ENCODE peak calls at places on chromosomes 6 and 20, in six cellular contexts. One of them, this sample, is unnamed.

GRCh38 chr6:106360410-106360988 is at the start of gene CRYBG1:
- DNase-seq in cardiac muscle cell: peak; percentile 69
- DNase-seq in GM23248: peak; percentile 44
- DNase-seq in astrocyte of the cerebellum: no peak
- DNase-seq in ovary: peak; percentile 22
- DNase-seq in HFF-Myc: no peak
- DNase-seq in this sample: no peak

GRCh38 chr6:71012871-71013456 is 56.1 kb upstream of the B3GAT2 start:
- DNase-seq in ovary: no peak
- DNase-seq in GM23248: peak; percentile 66
- DNase-seq in HFF-Myc: peak; percentile 21
- DNase-seq in astrocyte of the cerebellum: peak; percentile 31
- DNase-seq in cardiac muscle cell: peak; percentile 67
- DNase-seq in this sample: peak; percentile 3

GRCh38 chr6:45922728-45923351 is 92.8 kb downstream of the CLIC5 start:
- DNase-seq in GM23248: peak; percentile 88
- DNase-seq in astrocyte of the cerebellum: peak; percentile 63
- DNase-seq in cardiac muscle cell: peak; percentile 65
- DNase-seq in HFF-Myc: peak; percentile 56
- DNase-seq in ovary: peak; percentile 59
- DNase-seq in this sample: peak; percentile 30

GRCh38 chr6:108598316-108598863 is 37.7 kb downstream of the FOXO3 start:
- DNase-seq in HFF-Myc: no peak
- DNase-seq in GM23248: peak; percentile 74
- DNase-seq in astrocyte of the cerebellum: no peak
- DNase-seq in ovary: no peak
- DNase-seq in cardiac muscle cell: no peak
- DNase-seq in this sample: no peak

GRCh38 chr20:64077094-64077493 is 2.2 kb downstream of the RGS19 start:
- DNase-seq in astrocyte of the cerebellum: no peak
- DNase-seq in ovary: no peak
- DNase-seq in cardiac muscle cell: no peak
- DNase-seq in GM23248: no peak
- DNase-seq in HFF-Myc: no peak
- DNase-seq in this sample: no peak

GRCh38 chr20:54092021-54092420 is 21.6 kb upstream of the BCAS1 start:
- DNase-seq in cardiac muscle cell: no peak
- DNase-seq in GM23248: no peak
- DNase-seq in astrocyte of the cerebellum: no peak
- DNase-seq in ovary: no peak
- DNase-seq in HFF-Myc: no peak
- DNase-seq in this sample: no peak

GRCh38 chr20:54263266-54263665 is 55.4 kb downstream of the PFDN4 start:
- DNase-seq in HFF-Myc: no peak
- DNase-seq in cardiac muscle cell: no peak
- DNase-seq in astrocyte of the cerebellum: no peak
- DNase-seq in ovary: no peak
- DNase-seq in GM23248: no peak
- DNase-seq in this sample: no peak

GRCh38 chr6:129981598-129981997 is 36.8 kb upstream of the L3MBTL3 start:
- DNase-seq in GM23248: no peak
- DNase-seq in HFF-Myc: no peak
- DNase-seq in ovary: no peak
- DNase-seq in cardiac muscle cell: no peak
- DNase-seq in astrocyte of the cerebellum: no peak
- DNase-seq in this sample: no peak

GRCh38 chr6:70166088-70166958 is 136.6 kb downstream of the COL9A1 start:
- DNase-seq in cardiac muscle cell: peak; percentile 61
- DNase-seq in GM23248: peak; percentile 75
- DNase-seq in HFF-Myc: peak; percentile 2
- DNase-seq in astrocyte of the cerebellum: peak; percentile 6
- DNase-seq in ovary: no peak
- DNase-seq in this sample: no peak

GRCh38 chr6:45206793-45207492 is 121.2 kb upstream of the RUNX2 start:
- DNase-seq in astrocyte of the cerebellum: no peak
- DNase-seq in HFF-Myc: no peak
- DNase-seq in cardiac muscle cell: no peak
- DNase-seq in ovary: no peak
- DNase-seq in GM23248: no peak
- DNase-seq in this sample: no peak

GRCh38 chr6:116651916-116652315 is 16.6 kb downstream of the ZUP1 start:
- DNase-seq in astrocyte of the cerebellum: no peak
- DNase-seq in HFF-Myc: no peak
- DNase-seq in cardiac muscle cell: no peak
- DNase-seq in ovary: no peak
- DNase-seq in GM23248: no peak
- DNase-seq in this sample: no peak

GRCh38 chr6:165616116-165616515 is 46.9 kb downstream of the PDE10A start:
- DNase-seq in GM23248: peak; percentile 1
- DNase-seq in astrocyte of the cerebellum: no peak
- DNase-seq in HFF-Myc: no peak
- DNase-seq in ovary: no peak
- DNase-seq in cardiac muscle cell: no peak
- DNase-seq in this sample: no peak

GRCh38 chr6:167502471-167502870 is 177.6 kb downstream of the TTLL2 start:
- DNase-seq in ovary: no peak
- DNase-seq in cardiac muscle cell: no peak
- DNase-seq in GM23248: no peak
- DNase-seq in astrocyte of the cerebellum: no peak
- DNase-seq in HFF-Myc: no peak
- DNase-seq in this sample: no peak
- H3K4me3 ChIP-seq in ovary: no peak overlapping the region
- H3K4me3 ChIP-seq in cardiac muscle cell: no peak overlapping the region
- H3K4me3 ChIP-seq in GM23248: no peak overlapping the region
- H3K4me3 ChIP-seq in astrocyte of the cerebellum: no peak overlapping the region
- H3K4me3 ChIP-seq in HFF-Myc: no peak overlapping the region
- H3K4me3 ChIP-seq in this sample: no peak overlapping the region

DNA sequence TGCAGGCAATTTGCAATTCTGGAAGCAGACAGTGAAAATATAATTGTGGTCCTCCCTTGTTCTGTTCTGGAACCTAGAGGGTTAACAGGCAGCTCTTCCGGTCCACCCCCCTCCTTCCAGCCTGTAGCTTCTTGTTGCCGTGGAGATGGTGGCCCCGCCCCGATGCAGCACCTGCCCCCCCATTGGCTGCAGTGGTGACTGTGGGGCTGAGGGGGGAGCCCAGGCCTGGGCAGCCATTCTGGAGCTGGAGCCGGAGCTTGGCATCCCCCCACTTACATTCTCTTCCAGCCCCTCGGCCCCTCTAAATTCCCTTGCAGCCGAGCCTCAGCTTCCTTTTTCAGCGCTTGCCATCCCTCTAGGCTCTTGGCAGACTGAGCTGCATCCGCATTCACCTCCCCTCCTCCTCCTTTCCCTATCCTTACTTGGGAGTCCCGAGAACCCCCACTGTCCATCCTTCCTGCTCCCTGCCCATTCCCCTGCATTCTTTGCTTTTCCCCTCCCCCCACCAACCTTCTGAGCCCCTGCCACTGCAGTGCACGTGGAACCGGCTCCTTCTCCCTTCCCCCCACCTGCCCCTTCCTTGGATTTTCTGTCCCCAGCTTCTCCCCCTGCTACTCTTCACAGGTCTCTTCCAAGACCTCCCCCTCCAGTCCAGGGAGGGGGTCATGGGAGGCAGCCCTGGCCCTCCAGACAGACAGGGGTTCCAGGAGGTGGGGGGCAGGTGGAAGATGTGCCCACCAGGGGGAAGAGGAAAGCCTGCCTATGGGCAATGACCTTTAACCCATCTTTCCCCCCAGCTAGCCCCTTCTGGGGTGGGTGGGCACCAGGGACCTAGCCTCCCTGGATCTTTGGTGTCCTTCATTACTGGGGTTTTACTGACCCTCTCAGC is 11.4 kb downstream of the SYNGAP1 start:
- DNase-seq in cardiac muscle cell: peak; percentile 86
- DNase-seq in GM23248: peak; percentile 64
- DNase-seq in astrocyte of the cerebellum: no peak
- DNase-seq in ovary: peak; percentile 82
- DNase-seq in HFF-Myc: no peak
- DNase-seq in this sample: no peak
- H3K4me3 ChIP-seq in cardiac muscle cell: peak overlapping the region; percentile 9
- H3K4me3 ChIP-seq in GM23248: no peak overlapping the region
- H3K4me3 ChIP-seq in astrocyte of the cerebellum: no peak overlapping the region
- H3K4me3 ChIP-seq in ovary: no peak overlapping the region
- H3K4me3 ChIP-seq in HFF-Myc: peak overlapping the region; percentile 32
- H3K4me3 ChIP-seq in this sample: no peak overlapping the region

GRCh38 chr6:157017022-157017421 is 239.8 kb downstream of the ARID1B start:
- DNase-seq in ovary: no peak
- DNase-seq in GM23248: no peak
- DNase-seq in HFF-Myc: no peak
- DNase-seq in astrocyte of the cerebellum: no peak
- DNase-seq in cardiac muscle cell: no peak
- DNase-seq in this sample: no peak
- H3K4me3 ChIP-seq in ovary: no peak overlapping the region
- H3K4me3 ChIP-seq in GM23248: no peak overlapping the region
- H3K4me3 ChIP-seq in HFF-Myc: no peak overlapping the region
- H3K4me3 ChIP-seq in astrocyte of the cerebellum: no peak overlapping the region
- H3K4me3 ChIP-seq in cardiac muscle cell: no peak overlapping the region
- H3K4me3 ChIP-seq in this sample: no peak overlapping the region

GRCh38 chr20:23149623-23150279 is 63.6 kb upstream of the CD93 start:
- DNase-seq in astrocyte of the cerebellum: no peak
- DNase-seq in ovary: no peak
- DNase-seq in cardiac muscle cell: no peak
- DNase-seq in GM23248: no peak
- DNase-seq in HFF-Myc: no peak
- DNase-seq in this sample: no peak
- H3K4me3 ChIP-seq in astrocyte of the cerebellum: no peak overlapping the region
- H3K4me3 ChIP-seq in ovary: no peak overlapping the region
- H3K4me3 ChIP-seq in cardiac muscle cell: no peak overlapping the region
- H3K4me3 ChIP-seq in GM23248: no peak overlapping the region
- H3K4me3 ChIP-seq in HFF-Myc: no peak overlapping the region
- H3K4me3 ChIP-seq in this sample: no peak overlapping the region

DNA sequence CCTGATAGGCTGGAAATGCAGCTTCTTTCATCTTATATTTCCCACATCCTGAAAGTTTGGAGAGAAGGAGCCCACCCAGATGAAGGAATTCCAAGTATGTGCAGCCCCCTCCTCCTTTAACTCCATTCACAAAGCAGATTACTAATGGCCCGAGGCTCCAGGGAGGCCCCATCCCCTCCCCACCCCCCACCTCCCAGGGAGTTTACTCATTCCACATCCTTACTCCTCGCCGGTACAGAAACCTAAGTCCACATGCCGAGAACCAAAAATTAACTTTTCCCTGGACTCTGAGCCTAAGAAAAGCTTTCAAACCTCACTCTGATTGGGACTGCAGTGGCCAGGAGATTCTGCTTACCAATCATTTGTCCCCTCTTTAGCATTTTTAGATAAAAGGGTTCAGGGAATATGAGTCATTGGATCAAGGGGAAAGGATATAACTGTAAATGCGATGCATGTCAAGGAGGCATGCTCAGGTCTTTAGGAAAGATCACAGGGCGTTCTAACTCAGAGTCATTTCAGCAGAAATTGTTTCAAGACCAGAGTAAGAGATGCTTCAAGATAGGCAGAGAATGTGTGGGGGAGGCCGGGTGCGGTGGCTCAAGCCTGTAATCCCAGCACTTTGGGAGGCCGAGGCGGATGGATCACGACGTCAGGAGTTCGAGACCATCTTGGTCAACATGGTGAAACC is 31.9 kb upstream of the PIM1 start:
- DNase-seq in cardiac muscle cell: no peak
- DNase-seq in GM23248: peak; percentile 44
- DNase-seq in astrocyte of the cerebellum: peak; percentile 82
- DNase-seq in HFF-Myc: peak; percentile 61
- DNase-seq in ovary: no peak
- DNase-seq in this sample: no peak
- H3K4me3 ChIP-seq in cardiac muscle cell: peak overlapping the region; percentile 0
- H3K4me3 ChIP-seq in GM23248: peak overlapping the region; percentile 57
- H3K4me3 ChIP-seq in astrocyte of the cerebellum: peak overlapping the region; percentile 4
- H3K4me3 ChIP-seq in HFF-Myc: peak overlapping the region; percentile 14
- H3K4me3 ChIP-seq in ovary: no peak overlapping the region
- H3K4me3 ChIP-seq in this sample: peak overlapping the region; percentile 29

GRCh38 chr20:36474563-36474962 is 66.8 kb upstream of the MYL9 start:
- DNase-seq in HFF-Myc: no peak
- DNase-seq in cardiac muscle cell: no peak
- DNase-seq in astrocyte of the cerebellum: no peak
- DNase-seq in GM23248: no peak
- DNase-seq in ovary: no peak
- DNase-seq in this sample: no peak

GRCh38 chr20:36473164-36473563 is 68.2 kb upstream of the MYL9 start:
- DNase-seq in cardiac muscle cell: no peak
- DNase-seq in HFF-Myc: no peak
- DNase-seq in astrocyte of the cerebellum: no peak
- DNase-seq in ovary: no peak
- DNase-seq in GM23248: no peak
- DNase-seq in this sample: no peak

GRCh38 chr20:36471885-36472642 is 69.3 kb upstream of the MYL9 start:
- DNase-seq in cardiac muscle cell: no peak
- DNase-seq in ovary: no peak
- DNase-seq in GM23248: no peak
- DNase-seq in HFF-Myc: no peak
- DNase-seq in astrocyte of the cerebellum: no peak
- DNase-seq in this sample: no peak

GRCh38 chr20:36470482-36471062 is 70.7 kb upstream of the MYL9 start:
- DNase-seq in astrocyte of the cerebellum: no peak
- DNase-seq in ovary: no peak
- DNase-seq in HFF-Myc: no peak
- DNase-seq in GM23248: no peak
- DNase-seq in cardiac muscle cell: no peak
- DNase-seq in this sample: no peak

GRCh38 chr20:36472656-36473071 is 68.7 kb upstream of the MYL9 start:
- DNase-seq in astrocyte of the cerebellum: no peak
- DNase-seq in ovary: peak; percentile 48
- DNase-seq in cardiac muscle cell: no peak
- DNase-seq in HFF-Myc: no peak
- DNase-seq in GM23248: peak; percentile 71
- DNase-seq in this sample: no peak
- H3K4me3 ChIP-seq in astrocyte of the cerebellum: no peak overlapping the region
- H3K4me3 ChIP-seq in ovary: peak overlapping the region; percentile 30
- H3K4me3 ChIP-seq in cardiac muscle cell: no peak overlapping the region
- H3K4me3 ChIP-seq in HFF-Myc: no peak overlapping the region
- H3K4me3 ChIP-seq in GM23248: peak overlapping the region; percentile 41
- H3K4me3 ChIP-seq in this sample: no peak overlapping the region